ENCODE peak calls at places on chromosomes 16 and 17, in eight cellular contexts. Z, W, X, F, I, V, M and C are unnamed samples.

GRCh38 chr17:78231991-78232759 is 744 bp downstream of the TMEM235 start:
- DNase-seq in W (no peak), M (no peak), V (peak), X (no peak), F (no peak), I (no peak), Z (peak), C (no peak)

GRCh38 chr16:66811043-66811442 is 9.7 kb upstream of the TERB1 start:
- DNase-seq in X (no peak), I (no peak), Z (no peak), F (no peak), V (no peak), M (no peak), W (no peak), C (no peak)

GRCh38 chr16:75461575-75461974 is 2.9 kb downstream of the TMEM170A start:
- DNase-seq in X (no peak), F (no peak), I (no peak), W (no peak), Z (no peak), V (no peak), M (no peak), C (no peak)

GRCh38 chr17:81295678-81296381 is 723 bp upstream of the SLC38A10 start:
- DNase-seq in Z (peak), V (peak), F (peak), W (peak), I (peak), X (peak), M (peak), C (no peak)

GRCh38 chr17:42276609-42277341 is 584 bp upstream of the STAT5B start:
- DNase-seq in F (no peak), X (no peak), Z (peak), I (no peak), W (peak), M (peak), V (peak), C (peak)

GRCh38 chr17:82463881-82464566 is 5.5 kb downstream of the NARF start:
- DNase-seq in V (peak), Z (no peak), M (no peak), F (no peak), I (no peak), X (no peak), W (no peak), C (no peak)

GRCh38 chr17:50298018-50298417 is 23.8 kb downstream of the TMEM92 start:
- DNase-seq in W (no peak), X (no peak), F (no peak), M (no peak), V (no peak), Z (no peak), I (no peak), C (no peak)

GRCh38 chr16:12317121-12317810 is 340.7 kb downstream of the SNX29 start:
- DNase-seq in V (no peak), M (no peak), X (no peak), W (no peak), F (no peak), Z (no peak), I (no peak), C (no peak)

GRCh38 chr16:68776821-68777485 is 39.9 kb downstream of the CDH1 start:
- DNase-seq in W (no peak), M (peak), Z (no peak), I (no peak), X (no peak), V (no peak), F (no peak), C (no peak)

GRCh38 chr16:69476920-69477418 is 52.5 kb downstream of the CYB5B start:
- DNase-seq in Z (no peak), I (peak), W (peak), X (no peak), M (peak), V (peak), F (peak), C (no peak)